ENCODE peak calls at places on chromosomes 3 and 15, in seven cellular contexts. C is astrocyte of the spinal cord, G is GM20000, N is hepatocyte, J is HTR-8/SVneo, Y is upper lobe of right lung, B is G401. U is an unnamed sample.

GRCh38 chr3:184523825-184524615 is 37.6 kb upstream of the EPHB3 start:
- DNase-seq in N (peak), B (peak), Y (no peak), J (peak), G (no peak), C (peak), U (peak)

GRCh38 chr3:129605593-129606521 is 619 bp downstream of the PLXND1 start:
- DNase-seq in Y (peak), J (no peak), B (no peak), G (peak), C (peak), N (peak), U (peak)

GRCh38 chr3:177514341-177515193 is 317.3 kb upstream of the TBL1XR1 start:
- DNase-seq in N (no peak), C (no peak), B (no peak), Y (no peak), G (no peak), J (no peak), U (no peak)

GRCh38 chr3:48847053-48847585 is 555 bp downstream of the PRKAR2A start:
- DNase-seq in B (peak), N (peak), Y (peak), G (peak), C (peak), J (peak), U (peak)

GRCh38 chr15:88646951-88647350 is 8.1 kb downstream of the ISG20 start:
- DNase-seq in C (no peak), G (no peak), N (no peak), J (no peak), Y (no peak), B (no peak), U (no peak)

GRCh38 chr3:185858502-185859225 is 33.8 kb upstream of the IGF2BP2 start:
- DNase-seq in N (no peak), Y (no peak), B (no peak), G (no peak), J (no peak), C (no peak), U (no peak)

GRCh38 chr3:157335198-157335597 is 101.5 kb upstream of the PTX3 start:
- DNase-seq in G (no peak), C (no peak), Y (no peak), J (no peak), B (no peak), N (no peak), U (peak)

GRCh38 chr3:46660003-46660402 is 33.5 kb downstream of the ALS2CL start:
- DNase-seq in Y (no peak), J (no peak), B (no peak), G (no peak), N (no peak), C (no peak), U (no peak)

GRCh38 chr3:5692446-5692845 is 504.9 kb downstream of the EDEM1 start:
- DNase-seq in J (no peak), N (no peak), Y (no peak), G (no peak), C (no peak), B (no peak), U (no peak)

GRCh38 chr3:43895573-43895972 is 204.8 kb downstream of the ABHD5 start:
- DNase-seq in N (no peak), Y (no peak), J (no peak), B (no peak), C (no peak), G (no peak), U (no peak)

GRCh38 chr15:101811902-101812301 is at the start of gene OR4F15:
- DNase-seq in C (no peak), N (no peak), B (no peak), Y (no peak), G (no peak), J (no peak), U (no peak)

GRCh38 chr3:13621381-13622221 is 72.7 kb downstream of the FBLN2 start:
- DNase-seq in B (no peak), N (no peak), C (no peak), G (no peak), Y (no peak), J (no peak), U (no peak)

GRCh38 chr15:73682597-73683090 is 1.5 kb upstream of the CD276 start:
- DNase-seq in G (no peak), J (no peak), N (no peak), B (no peak), Y (no peak), C (no peak), U (no peak)

GRCh38 chr15:43270676-43271306 is 4.1 kb upstream of the TGM5 start:
- DNase-seq in B (no peak), Y (no peak), J (no peak), G (no peak), N (no peak), C (no peak), U (no peak)

GRCh38 chr3:180000500-180000899 is 36.2 kb downstream of the PEX5L start:
- DNase-seq in C (no peak), N (no peak), Y (no peak), B (no peak), G (no peak), J (no peak), U (no peak)

GRCh38 chr15:89075121-89075640 is 13.1 kb upstream of the ABHD2 start:
- DNase-seq in N (no peak), Y (no peak), J (no peak), C (no peak), B (no peak), G (no peak), U (no peak)

GRCh38 chr15:86911022-86911421 is 831.4 kb downstream of the AGBL1 start:
- DNase-seq in G (no peak), J (no peak), N (no peak), Y (no peak), C (no peak), B (no peak), U (no peak)

GRCh38 chr15:57510647-57511046 is 81.1 kb upstream of the MYZAP start:
- DNase-seq in B (no peak), C (peak), J (no peak), N (peak), Y (no peak), G (no peak), U (peak)

GRCh38 chr3:170488802-170489201 is 70.1 kb downstream of the CLDN11 start:
- DNase-seq in J (no peak), G (no peak), C (peak), N (peak), Y (no peak), B (no peak), U (peak)

GRCh38 chr15:74680461-74680860 is 15.4 kb downstream of the EDC3 start:
- DNase-seq in J (no peak), C (no peak), N (no peak), G (no peak), Y (no peak), B (no peak), U (peak)

GRCh38 chr3:148332509-148332908 is 365.2 kb upstream of the AGTR1 start:
- DNase-seq in G (no peak), N (no peak), C (no peak), B (no peak), Y (no peak), J (no peak), U (no peak)

GRCh38 chr3:14853280-14853956 is 34.7 kb downstream of the FGD5 start:
- DNase-seq in J (no peak), N (no peak), C (no peak), B (no peak), G (no peak), Y (no peak), U (no peak)

GRCh38 chr3:16468114-16469098 is 45.1 kb downstream of the RFTN1 start:
- DNase-seq in J (no peak), G (no peak), Y (no peak), C (no peak), B (no peak), N (no peak), U (no peak)

GRCh38 chr3:158330820-158331219 is 220.9 kb downstream of the RSRC1 start:
- DNase-seq in N (no peak), G (no peak), C (no peak), B (no peak), J (no peak), Y (no peak), U (peak)

GRCh38 chr3:15339786-15340215 is 7.4 kb upstream of the SH3BP5 start:
- DNase-seq in Y (no peak), N (no peak), B (no peak), G (no peak), J (peak), C (peak), U (peak)

GRCh38 chr3:128473180-128473519 is 6.5 kb upstream of the DNAJB8 start:
- DNase-seq in N (no peak), J (no peak), G (no peak), Y (no peak), B (no peak), C (no peak), U (no peak)

GRCh38 chr3:120800625-120801024 is 58.1 kb downstream of the GTF2E1 start:
- DNase-seq in B (no peak), N (no peak), G (no peak), J (no peak), C (no peak), Y (no peak), U (no peak)

GRCh38 chr3:133457025-133457424 is 57.2 kb downstream of the BFSP2 start:
- DNase-seq in J (no peak), G (no peak), B (no peak), C (no peak), Y (no peak), N (no peak), U (no peak)

U was measured in choroid plexus epithelial cell.